ENCODE peak calls at places on chromosomes 1 and 21, in five cellular contexts. C is K562, P is A549, F is Peyer's patch, O is IMR-90. Q is an unnamed sample.

GRCh38 chr21:43345746-43346409 is 81.1 kb downstream of the SIK1 start:
- DNase-seq in C (peak), P (peak), F (no peak), O (peak), Q (peak)

GRCh38 chr1:171743014-171743870 is 1.4 kb upstream of the VAMP4 start:
- DNase-seq in C (no peak), P (no peak), F (no peak), O (peak), Q (peak)

GRCh38 chr21:15031790-15032357 is 32.9 kb downstream of the NRIP1 start:
- DNase-seq in C (no peak), P (no peak), F (no peak), O (peak), Q (no peak)

GRCh38 chr1:244273845-244274619 is 177.7 kb downstream of the ADSS2 start:
- DNase-seq in C (peak), P (peak), F (no peak), O (peak), Q (peak)

GRCh38 chr1:54107131-54107530 is 45.7 kb downstream of the CDCP2 start:
- DNase-seq in C (no peak), P (no peak), F (no peak), O (peak), Q (no peak)

GRCh38 chr1:6209661-6210605 is 4.0 kb downstream of the RNF207 start:
- DNase-seq in C (peak), P (no peak), F (no peak), O (no peak), Q (no peak)

GRCh38 chr1:54407957-54408700 is 1.9 kb upstream of the SSBP3 start:
- DNase-seq in C (peak), P (peak), F (no peak), O (peak), Q (peak)

GRCh38 chr1:162026906-162027305 is 3.2 kb upstream of the OLFML2B start:
- DNase-seq in C (no peak), P (no peak), F (no peak), O (no peak), Q (no peak)

GRCh38 chr1:1309525-1310385 is 1.4 kb downstream of the PUSL1 start:
- DNase-seq in C (no peak), P (no peak), F (no peak), O (no peak), Q (no peak)

GRCh38 chr1:37998913-37999433 is 6.3 kb downstream of the FHL3 start:
- DNase-seq in C (no peak), P (no peak), F (no peak), O (no peak), Q (no peak)

GRCh38 chr1:14304381-14304865 is 294.1 kb upstream of the KAZN start:
- DNase-seq in C (no peak), P (no peak), F (no peak), O (peak), Q (no peak)

GRCh38 chr1:145961109-145961424 is 3.2 kb upstream of the LIX1L start:
- DNase-seq in C (no peak), P (no peak), F (no peak), O (no peak), Q (no peak)

GRCh38 chr1:215241451-215241850 is 158.9 kb downstream of the KCNK2 start:
- DNase-seq in C (no peak), P (no peak), F (no peak), O (no peak), Q (no peak)

GRCh38 chr1:184533049-184533448 is 146.2 kb downstream of the C1orf21 start:
- DNase-seq in C (no peak), P (no peak), F (no peak), O (no peak), Q (no peak)

GRCh38 chr1:109476825-109477224 is 6.9 kb upstream of the ATXN7L2 start:
- DNase-seq in C (peak), P (no peak), F (no peak), O (no peak), Q (no peak)

GRCh38 chr1:85975770-85976386 is 180.7 kb downstream of the COL24A1 start:
- DNase-seq in C (no peak), P (no peak), F (no peak), O (no peak), Q (no peak)

GRCh38 chr21:43315244-43316137 is 111.4 kb downstream of the SIK1 start:
- DNase-seq in C (no peak), P (no peak), F (no peak), O (no peak), Q (no peak)

GRCh38 chr1:210239295-210240155 is 6.9 kb downstream of the SERTAD4 start:
- DNase-seq in C (no peak), P (peak), F (no peak), O (peak), Q (peak)
- TF ChIP-seq POLR2A in C (no peak), P (no peak), F (no peak), O (no peak), Q (no peak)

DNA sequence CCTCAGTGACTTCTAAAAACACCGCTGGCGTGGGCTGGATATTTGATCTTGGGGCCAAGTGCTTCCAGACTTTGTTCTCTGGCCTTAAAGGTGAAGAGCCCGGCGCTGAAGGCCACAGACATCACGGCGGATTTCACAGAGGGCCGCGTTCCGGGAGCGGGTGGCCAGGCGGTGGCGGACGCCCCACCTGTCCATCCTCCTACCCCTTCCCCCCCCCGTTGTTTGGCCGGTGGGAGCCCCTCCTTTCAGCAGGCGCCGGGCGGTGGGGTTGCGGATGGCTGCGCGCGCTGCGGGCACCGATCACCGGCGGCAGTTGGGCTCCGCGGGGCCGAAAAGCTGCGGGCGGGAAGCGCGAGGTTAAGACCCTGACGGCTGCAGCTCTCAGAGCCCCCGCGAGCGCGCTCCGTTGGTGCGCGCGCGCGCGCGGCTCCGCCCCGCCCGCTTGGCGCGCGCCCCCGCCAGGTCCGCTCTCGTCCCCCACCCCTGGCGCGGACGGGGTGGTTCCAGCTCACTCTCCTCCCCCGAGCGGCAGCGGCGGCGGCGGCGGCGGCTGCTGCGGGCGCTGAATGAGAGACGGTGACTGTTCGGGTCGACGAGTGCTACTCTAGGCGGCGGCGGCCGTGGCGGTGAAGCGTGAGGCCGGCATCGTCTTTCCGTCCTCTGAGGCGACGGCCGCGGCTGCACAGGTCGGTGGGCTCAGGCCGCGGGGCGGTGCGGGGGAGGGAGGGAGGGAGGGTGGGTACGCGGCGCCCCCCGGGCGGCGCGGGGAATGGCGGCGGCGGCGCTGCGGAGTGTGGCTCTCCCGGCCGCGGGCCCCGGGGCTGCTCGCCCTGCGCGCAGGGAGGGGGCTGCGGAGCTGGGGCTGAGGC is at the start of gene RALGPS2:
- DNase-seq in C (peak), P (peak), F (peak), O (peak), Q (peak)
- TF ChIP-seq POLR2A in C (no peak), P (peak), F (peak), O (no peak), Q (peak)

GRCh38 chr1:158962983-158963382 is 31.6 kb downstream of the PYHIN1 start:
- DNase-seq in C (no peak), P (no peak), F (no peak), O (no peak), Q (no peak)
- TF ChIP-seq POLR2A in C (no peak), P (no peak), F (no peak), O (no peak), Q (no peak)

GRCh38 chr1:63698001-63698838 is 75.6 kb upstream of the ROR1 start:
- DNase-seq in C (no peak), P (peak), F (no peak), O (peak), Q (no peak)
- TF ChIP-seq POLR2A in C (no peak), P (no peak), F (no peak), O (no peak), Q (no peak)

GRCh38 chr1:202860744-202861419 is 28.1 kb downstream of the RABIF start:
- DNase-seq in C (peak), P (peak), F (peak), O (peak), Q (peak)
- TF ChIP-seq POLR2A in C (no peak), P (no peak), F (peak), O (no peak), Q (no peak)